ENCODE peak calls at places on chromosomes 16 and 17, in seven cellular contexts. S is IMR-90, J is GM12891, C is GM12878, P is uterus, Q is heart left ventricle, H is ovary. E is an unnamed sample.
A peak's percentile ranks its signal among the peaks of the same experiment; 100 is the strongest.

GRCh38 chr17:80859004-80859941 is 132.4 kb upstream of the CHMP6 start:
- DNase-seq in S (peak; percentile 97), J (no peak), C (no peak), P (peak; percentile 80), Q (peak; percentile 82), H (peak; percentile 79), E (no peak)

GRCh38 chr16:53882310-53882709 is 178.4 kb downstream of the FTO start:
- DNase-seq in S (no peak), J (no peak), C (no peak), P (no peak), Q (no peak), H (no peak), E (no peak)

GRCh38 chr16:53948734-53949430 is 244.9 kb downstream of the FTO start:
- DNase-seq in S (no peak), J (no peak), C (no peak), P (no peak), Q (no peak), H (no peak), E (no peak)

GRCh38 chr16:79715088-79715487 is 114.6 kb upstream of the MAF start:
- DNase-seq in S (no peak), J (no peak), C (no peak), P (no peak), Q (no peak), H (no peak), E (no peak)

GRCh38 chr16:31451681-31452351 is 7.5 kb upstream of the ARMC5 start:
- DNase-seq in S (peak; percentile 80), J (no peak), C (no peak), P (no peak), Q (no peak), H (peak; percentile 61), E (peak; percentile 63)

GRCh38 chr17:9802294-9802693 is 10.9 kb upstream of the DHRS7C start:
- DNase-seq in S (no peak), J (no peak), C (no peak), P (no peak), Q (no peak), H (no peak), E (peak; percentile 80)

GRCh38 chr17:78399693-78400144 is 21.3 kb downstream of the PGS1 start:
- DNase-seq in S (no peak), J (no peak), C (no peak), P (no peak), Q (no peak), H (no peak), E (no peak)

GRCh38 chr17:66171692-66172091 is 20.2 kb downstream of the CEP112 start:
- DNase-seq in S (no peak), J (no peak), C (no peak), P (no peak), Q (no peak), H (no peak), E (no peak)

GRCh38 chr17:21842332-21843317 is 150.3 kb downstream of the KCNJ18 start:
- DNase-seq in S (no peak), J (no peak), C (no peak), P (no peak), Q (no peak), H (no peak), E (no peak)

GRCh38 chr16:64641343-64641742 is 480.5 kb downstream of the CDH11 start:
- DNase-seq in S (no peak), J (no peak), C (no peak), P (no peak), Q (no peak), H (no peak), E (no peak)

GRCh38 chr17:72126575-72127486 is 6.0 kb downstream of the SOX9 start:
- DNase-seq in S (peak; percentile 83), J (no peak), C (no peak), P (no peak), Q (no peak), H (no peak), E (peak; percentile 98)

GRCh38 chr16:58661199-58661830 is 23.3 kb downstream of the SLC38A7 start:
- DNase-seq in S (peak; percentile 91), J (peak; percentile 49), C (no peak), P (peak; percentile 38), Q (no peak), H (no peak), E (peak; percentile 88)

GRCh38 chr17:67157732-67158639 is 87.0 kb downstream of the HELZ start:
- DNase-seq in S (peak; percentile 57), J (no peak), C (peak; percentile 2), P (no peak), Q (no peak), H (no peak), E (no peak)

GRCh38 chr16:2147981-2148671 is at the start of gene RAB26:
- DNase-seq in S (peak; percentile 33), J (peak; percentile 57), C (no peak), P (peak; percentile 75), Q (peak; percentile 87), H (peak; percentile 67), E (peak; percentile 96)

GRCh38 chr16:5062051-5062450 is 3.7 kb downstream of the C16orf89 start:
- DNase-seq in S (no peak), J (no peak), C (no peak), P (no peak), Q (no peak), H (no peak), E (no peak)

GRCh38 chr16:51095114-51095872 is 55.8 kb downstream of the SALL1 start:
- DNase-seq in S (no peak), J (no peak), C (no peak), P (no peak), Q (no peak), H (no peak), E (no peak)

DNA sequence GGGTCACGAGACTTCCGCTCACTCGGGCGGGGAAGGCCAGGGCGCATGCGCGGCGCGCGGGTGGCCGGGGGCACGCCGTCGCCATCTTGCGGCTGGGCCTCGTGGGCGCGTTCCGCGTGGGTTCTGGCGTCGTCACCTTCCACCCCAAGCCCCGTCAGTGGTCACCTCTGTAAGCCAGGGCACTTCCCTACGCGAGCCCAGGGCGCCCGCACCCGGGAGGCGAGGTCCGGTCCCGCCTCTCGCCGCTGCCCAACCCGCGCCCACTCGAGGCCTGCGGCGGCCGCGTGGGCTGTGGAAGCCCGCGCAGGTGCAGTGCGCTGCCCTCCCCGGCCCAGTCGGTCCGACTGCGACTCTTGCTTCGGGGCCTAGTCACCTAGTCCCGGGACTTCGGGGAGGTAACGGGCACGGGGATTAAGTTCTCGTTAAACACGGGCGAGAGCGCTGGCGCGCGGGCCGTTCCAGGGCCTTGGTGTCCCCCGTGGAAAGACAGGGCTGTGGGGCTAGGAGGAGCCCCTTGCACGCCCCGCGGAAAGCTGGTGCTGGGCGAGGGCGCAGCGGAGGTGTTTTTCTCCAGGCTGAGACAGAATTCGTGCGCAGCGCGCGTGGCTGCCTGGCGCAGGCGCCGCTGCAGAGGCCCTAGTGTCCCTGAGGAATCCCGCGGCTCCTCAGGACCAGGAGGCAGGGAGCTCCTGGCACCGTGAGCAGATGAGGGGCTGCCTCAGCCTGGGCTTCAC is 417 bp upstream of the ARHGDIA start:
- DNase-seq in S (peak; percentile 83), J (peak; percentile 98), C (peak; percentile 53), P (peak; percentile 93), Q (peak; percentile 98), H (peak; percentile 94), E (peak; percentile 90)
- TF ChIP-seq POLR2A in S (peak; percentile 4), J (peak; percentile 64), C (peak; percentile 71), P (peak; percentile 99), Q (no peak), H (peak; percentile 98), E (peak; percentile 82)

GRCh38 chr17:74157366-74157765 is 46.1 kb upstream of the RPL38 start:
- DNase-seq in S (no peak), J (no peak), C (no peak), P (no peak), Q (no peak), H (no peak), E (no peak)

GRCh38 chr17:74159226-74159840 is 44.1 kb upstream of the RPL38 start:
- DNase-seq in S (no peak), J (no peak), C (no peak), P (no peak), Q (no peak), H (no peak), E (no peak)

GRCh38 chr17:74158761-74159160 is 44.7 kb upstream of the RPL38 start:
- DNase-seq in S (no peak), J (no peak), C (no peak), P (no peak), Q (no peak), H (no peak), E (no peak)

GRCh38 chr17:74153821-74154430 is 49.6 kb upstream of the RPL38 start:
- DNase-seq in S (no peak), J (no peak), C (no peak), P (no peak), Q (no peak), H (no peak), E (no peak)

GRCh38 chr17:74156878-74157277 is 46.6 kb upstream of the RPL38 start:
- DNase-seq in S (no peak), J (no peak), C (no peak), P (no peak), Q (no peak), H (no peak), E (no peak)
- TF ChIP-seq POLR2A in S (no peak), J (no peak), C (no peak), P (no peak), Q (no peak), H (no peak), E (no peak)

GRCh38 chr16:14069818-14070217 is 1.3 kb upstream of the MRTFB start:
- DNase-seq in S (no peak), J (no peak), C (no peak), P (no peak), Q (no peak), H (no peak), E (no peak)

GRCh38 chr16:14070555-14070876 is 603 bp upstream of the MRTFB start:
- DNase-seq in S (no peak), J (no peak), C (no peak), P (no peak), Q (no peak), H (no peak), E (no peak)

GRCh38 chr16:14072360-14072759 is 1.2 kb downstream of the MRTFB start:
- DNase-seq in S (no peak), J (no peak), C (no peak), P (no peak), Q (no peak), H (no peak), E (no peak)

GRCh38 chr16:14071576-14072271 is 605 bp downstream of the MRTFB start:
- DNase-seq in S (no peak), J (no peak), C (no peak), P (no peak), Q (peak; percentile 78), H (no peak), E (peak; percentile 37)

GRCh38 chr16:14070877-14071575 is at the start of gene MRTFB:
- DNase-seq in S (peak; percentile 27), J (peak; percentile 80), C (peak; percentile 25), P (peak; percentile 66), Q (peak; percentile 90), H (peak; percentile 81), E (peak; percentile 64)
- TF ChIP-seq POLR2A in S (no peak), J (no peak), C (peak; percentile 69), P (peak; percentile 78), Q (no peak), H (peak; percentile 26), E (peak; percentile 74)

GRCh38 chr17:50056217-50056960 is 479 bp downstream of the ITGA3 start:
- DNase-seq in S (peak; percentile 69), J (peak; percentile 78), C (no peak), P (peak; percentile 68), Q (peak; percentile 74), H (peak; percentile 74), E (no peak)
- TF ChIP-seq POLR2A in S (no peak), J (no peak), C (no peak), P (peak; percentile 28), Q (no peak), H (no peak), E (no peak)

GRCh38 chr16:49688298-49688697 is 167.6 kb downstream of the ZNF423 start:
- DNase-seq in S (no peak), J (no peak), C (no peak), P (no peak), Q (no peak), H (no peak), E (no peak)
- TF ChIP-seq POLR2A in S (no peak), J (no peak), C (no peak), P (no peak), Q (no peak), H (no peak), E (no peak)